ENCODE peak calls at places on chromosomes 16 and 17, in four cellular contexts. One of them, this sample, is unnamed.

GRCh38 chr17:68433211-68433610 is 24.1 kb downstream of the WIPI1 start:
- DNase-seq in GM12878: no peak
- DNase-seq in H1: no peak
- DNase-seq in SK-N-SH: no peak
- DNase-seq in this sample: no peak

GRCh38 chr17:74176546-74177001 is 26.9 kb upstream of the RPL38 start:
- DNase-seq in H1: peak; percentile 85
- DNase-seq in GM12878: no peak
- DNase-seq in SK-N-SH: peak; percentile 91
- DNase-seq in this sample: peak; percentile 60

GRCh38 chr16:27951752-27952151 is 111.8 kb downstream of the GSG1L start:
- DNase-seq in H1: no peak
- DNase-seq in SK-N-SH: no peak
- DNase-seq in GM12878: no peak
- DNase-seq in this sample: no peak

GRCh38 chr17:10149573-10150399 is 48.6 kb downstream of the GAS7 start:
- DNase-seq in GM12878: peak; percentile 68
- DNase-seq in SK-N-SH: no peak
- DNase-seq in H1: no peak
- DNase-seq in this sample: no peak

GRCh38 chr17:55067697-55068439 is 99.3 kb downstream of the STXBP4 start:
- DNase-seq in SK-N-SH: no peak
- DNase-seq in H1: no peak
- DNase-seq in GM12878: no peak
- DNase-seq in this sample: peak; percentile 9

GRCh38 chr17:28046034-28046825 is 3.8 kb downstream of the NLK start:
- DNase-seq in H1: no peak
- DNase-seq in GM12878: peak; percentile 35
- DNase-seq in SK-N-SH: no peak
- DNase-seq in this sample: no peak

GRCh38 chr17:50169121-50169764 is 3.4 kb downstream of the SGCA start:
- DNase-seq in SK-N-SH: peak; percentile 90
- DNase-seq in H1: peak; percentile 73
- DNase-seq in GM12878: peak; percentile 44
- DNase-seq in this sample: peak; percentile 69

GRCh38 chr17:1709971-1710806 is at the start of gene TLCD2:
- DNase-seq in GM12878: no peak
- DNase-seq in H1: peak; percentile 81
- DNase-seq in SK-N-SH: peak; percentile 87
- DNase-seq in this sample: no peak

GRCh38 chr17:69500911-69501429 is 86.5 kb downstream of the MAP2K6 start:
- DNase-seq in SK-N-SH: no peak
- DNase-seq in GM12878: no peak
- DNase-seq in H1: no peak
- DNase-seq in this sample: no peak

GRCh38 chr17:28916302-28916934 is 13.5 kb upstream of the DHRS13 start:
- DNase-seq in GM12878: no peak
- DNase-seq in H1: no peak
- DNase-seq in SK-N-SH: peak; percentile 49
- DNase-seq in this sample: peak; percentile 38

GRCh38 chr17:75194879-75195278 is 10.6 kb upstream of the NUP85 start:
- DNase-seq in GM12878: no peak
- DNase-seq in H1: no peak
- DNase-seq in SK-N-SH: no peak
- DNase-seq in this sample: no peak

GRCh38 chr17:57940217-57940616 is 15.0 kb downstream of the CUEDC1 start:
- DNase-seq in GM12878: no peak
- DNase-seq in H1: no peak
- DNase-seq in SK-N-SH: no peak
- DNase-seq in this sample: no peak

GRCh38 chr16:3171855-3172593 is 16.0 kb upstream of the OR1F1 start:
- DNase-seq in H1: peak; percentile 96
- DNase-seq in GM12878: no peak
- DNase-seq in SK-N-SH: peak; percentile 51
- DNase-seq in this sample: peak; percentile 67

GRCh38 chr17:18990331-18990730 is 14.2 kb downstream of the FAM83G start:
- DNase-seq in SK-N-SH: no peak
- DNase-seq in GM12878: no peak
- DNase-seq in H1: no peak
- DNase-seq in this sample: no peak

GRCh38 chr16:3045758-3046505 is 429 bp upstream of the MMP25 start:
- DNase-seq in H1: no peak
- DNase-seq in SK-N-SH: peak; percentile 82
- DNase-seq in GM12878: no peak
- DNase-seq in this sample: no peak

GRCh38 chr16:66705790-66706505 is 9.4 kb upstream of the CMTM4 start:
- DNase-seq in SK-N-SH: no peak
- DNase-seq in H1: no peak
- DNase-seq in GM12878: no peak
- DNase-seq in this sample: no peak

GRCh38 chr17:82041139-82041814 is 3.8 kb upstream of the DCXR start:
- DNase-seq in SK-N-SH: no peak
- DNase-seq in H1: no peak
- DNase-seq in GM12878: no peak
- DNase-seq in this sample: no peak

GRCh38 chr17:68161644-68162428 is 86.0 kb upstream of the AMZ2 start:
- DNase-seq in H1: no peak
- DNase-seq in GM12878: no peak
- DNase-seq in SK-N-SH: no peak
- DNase-seq in this sample: no peak

GRCh38 chr16:31402687-31403086 is 9.6 kb downstream of the ITGAD start:
- DNase-seq in SK-N-SH: no peak
- DNase-seq in H1: no peak
- DNase-seq in GM12878: no peak
- DNase-seq in this sample: no peak

GRCh38 chr16:73204359-73205152 is 156.6 kb upstream of the ZFHX3 start:
- DNase-seq in H1: no peak
- DNase-seq in GM12878: no peak
- DNase-seq in SK-N-SH: no peak
- DNase-seq in this sample: no peak

GRCh38 chr17:59361386-59361785 is 29.9 kb downstream of the YPEL2 start:
- DNase-seq in GM12878: no peak
- DNase-seq in H1: no peak
- DNase-seq in SK-N-SH: no peak
- DNase-seq in this sample: no peak

GRCh38 chr17:7156342-7156940 is 22.7 kb downstream of the ASGR1 start:
- DNase-seq in GM12878: no peak
- DNase-seq in SK-N-SH: no peak
- DNase-seq in H1: no peak
- DNase-seq in this sample: peak; percentile 79

GRCh38 chr16:50360033-50360778 is 8.6 kb downstream of the BRD7 start:
- DNase-seq in H1: no peak
- DNase-seq in GM12878: no peak
- DNase-seq in SK-N-SH: no peak
- DNase-seq in this sample: no peak

GRCh38 chr17:45729284-45729907 is 54.7 kb upstream of the CRHR1 start:
- DNase-seq in GM12878: no peak
- DNase-seq in H1: no peak
- DNase-seq in SK-N-SH: no peak
- DNase-seq in this sample: no peak

GRCh38 chr17:49730078-49730786 is 22.5 kb upstream of the SLC35B1 start:
- DNase-seq in GM12878: no peak
- DNase-seq in H1: no peak
- DNase-seq in SK-N-SH: no peak
- DNase-seq in this sample: no peak

GRCh38 chr17:81075307-81075706 is 40.4 kb downstream of the BAIAP2 start:
- DNase-seq in GM12878: no peak
- DNase-seq in SK-N-SH: no peak
- DNase-seq in H1: no peak
- DNase-seq in this sample: no peak

GRCh38 chr17:73492802-73493139 is 151.5 kb downstream of the SDK2 start:
- DNase-seq in H1: no peak
- DNase-seq in GM12878: no peak
- DNase-seq in SK-N-SH: peak; percentile 93
- DNase-seq in this sample: no peak

GRCh38 chr17:30831257-30831656 is 509 bp upstream of the ATAD5 start:
- DNase-seq in SK-N-SH: peak; percentile 30
- DNase-seq in H1: no peak
- DNase-seq in GM12878: no peak
- DNase-seq in this sample: no peak

GRCh38 chr16:13039526-13039925 is 138.1 kb downstream of the SHISA9 start:
- DNase-seq in H1: no peak
- DNase-seq in SK-N-SH: no peak
- DNase-seq in GM12878: no peak
- DNase-seq in this sample: no peak

GRCh38 chr17:13153036-13153435 is 135.2 kb upstream of the ELAC2 start:
- DNase-seq in GM12878: no peak
- DNase-seq in SK-N-SH: no peak
- DNase-seq in H1: no peak
- DNase-seq in this sample: no peak

GRCh38 chr17:75909812-75910274 is 5.2 kb upstream of the MRPL38 start:
- DNase-seq in GM12878: no peak
- DNase-seq in H1: no peak
- DNase-seq in SK-N-SH: peak; percentile 63
- DNase-seq in this sample: no peak

GRCh38 chr17:75774471-75774987 is 9.5 kb upstream of the GALK1 start:
- DNase-seq in H1: no peak
- DNase-seq in GM12878: no peak
- DNase-seq in SK-N-SH: peak; percentile 34
- DNase-seq in this sample: no peak

GRCh38 chr17:78599419-78599818 is 22.2 kb upstream of the DNAH17 start:
- DNase-seq in GM12878: no peak
- DNase-seq in H1: no peak
- DNase-seq in SK-N-SH: no peak
- DNase-seq in this sample: no peak
- TF ChIP-seq TCF12 in GM12878: no peak
- TF ChIP-seq TCF12 in H1: no peak
- TF ChIP-seq TCF12 in SK-N-SH: no peak
- TF ChIP-seq TCF12 in this sample: no peak

DNA sequence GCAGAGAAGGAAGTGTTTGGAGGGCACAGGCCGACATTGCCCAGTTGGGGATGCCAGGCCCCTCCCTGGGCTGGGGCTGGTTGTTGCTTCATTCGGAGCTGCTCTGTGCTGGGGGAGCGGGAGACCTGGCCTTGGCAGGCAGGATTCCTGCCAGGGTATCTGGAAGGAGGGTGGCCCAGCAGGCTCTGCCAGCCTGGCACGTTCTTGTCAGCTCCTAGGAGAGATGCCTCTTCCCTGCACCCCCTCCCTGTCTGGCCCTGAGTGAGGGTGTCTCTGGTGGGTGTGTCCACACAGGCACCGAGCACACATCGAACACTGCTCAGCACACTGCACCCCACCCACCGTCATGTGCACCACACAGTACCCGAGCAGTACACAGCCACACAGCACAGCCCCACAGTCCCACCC is 35.2 kb downstream of the ARHGAP23 start:
- DNase-seq in SK-N-SH: no peak
- DNase-seq in H1: no peak
- DNase-seq in GM12878: no peak
- DNase-seq in this sample: no peak
- TF ChIP-seq RAD21 in SK-N-SH: no peak
- TF ChIP-seq RAD21 in H1: no peak
- TF ChIP-seq RAD21 in GM12878: no peak
- TF ChIP-seq RAD21 in this sample: no peak

GRCh38 chr17:42527932-42528331 is 8.1 kb upstream of the NAGLU start:
- DNase-seq in SK-N-SH: no peak
- DNase-seq in H1: no peak
- DNase-seq in GM12878: no peak
- DNase-seq in this sample: peak; percentile 58

GRCh38 chr17:42529054-42529453 is 7.0 kb upstream of the NAGLU start:
- DNase-seq in GM12878: no peak
- DNase-seq in SK-N-SH: no peak
- DNase-seq in H1: no peak
- DNase-seq in this sample: no peak

GRCh38 chr17:42531455-42532354 is 4.3 kb upstream of the NAGLU start:
- DNase-seq in H1: peak; percentile 65
- DNase-seq in SK-N-SH: peak; percentile 86
- DNase-seq in GM12878: no peak
- DNase-seq in this sample: peak; percentile 70

GRCh38 chr17:42535400-42536047 is 517 bp upstream of the NAGLU start:
- DNase-seq in SK-N-SH: no peak
- DNase-seq in GM12878: no peak
- DNase-seq in H1: no peak
- DNase-seq in this sample: no peak

DNA sequence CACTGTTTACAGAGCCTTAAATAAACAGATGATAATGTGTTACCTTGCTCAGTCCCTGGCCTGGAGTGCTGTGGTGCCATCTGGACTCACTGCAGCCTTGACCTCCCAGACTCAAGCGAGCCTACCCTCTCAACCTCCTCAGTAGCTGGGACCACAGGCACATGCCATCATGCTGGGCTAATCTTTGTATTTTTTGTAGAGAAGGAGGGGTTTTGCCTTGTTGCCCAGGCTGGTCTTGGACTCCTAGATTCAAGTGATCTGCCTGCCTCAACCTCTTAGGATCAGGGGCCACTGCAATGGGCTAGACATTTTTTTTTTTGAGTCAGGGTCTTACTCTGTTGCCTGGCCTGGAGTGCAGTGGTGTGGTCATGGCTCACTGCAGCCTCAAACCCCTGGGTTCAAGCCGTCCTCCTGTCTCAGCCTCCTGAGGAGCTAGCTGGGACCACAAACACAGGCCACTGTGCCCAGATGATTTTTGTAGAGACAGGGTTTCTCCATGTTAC is 5.0 kb upstream of the NAGLU start:
- DNase-seq in SK-N-SH: no peak
- DNase-seq in GM12878: no peak
- DNase-seq in H1: no peak
- DNase-seq in this sample: peak; percentile 99
- TF ChIP-seq TCF12 in SK-N-SH: no peak
- TF ChIP-seq TCF12 in GM12878: no peak
- TF ChIP-seq TCF12 in H1: no peak
- TF ChIP-seq TCF12 in this sample: peak; percentile 87

GRCh38 chr17:4854181-4854681 is 21.1 kb downstream of the MINK1 start:
- DNase-seq in GM12878: no peak
- DNase-seq in H1: no peak
- DNase-seq in SK-N-SH: no peak
- DNase-seq in this sample: peak; percentile 23

GRCh38 chr17:4849011-4849536 is 15.9 kb downstream of the MINK1 start:
- DNase-seq in H1: no peak
- DNase-seq in SK-N-SH: no peak
- DNase-seq in GM12878: no peak
- DNase-seq in this sample: no peak

GRCh38 chr17:4850236-4850635 is 17.1 kb downstream of the MINK1 start:
- DNase-seq in SK-N-SH: no peak
- DNase-seq in GM12878: no peak
- DNase-seq in H1: no peak
- DNase-seq in this sample: no peak

GRCh38 chr17:4853195-4853762 is 20.1 kb downstream of the MINK1 start:
- DNase-seq in GM12878: no peak
- DNase-seq in SK-N-SH: no peak
- DNase-seq in H1: no peak
- DNase-seq in this sample: no peak

DNA sequence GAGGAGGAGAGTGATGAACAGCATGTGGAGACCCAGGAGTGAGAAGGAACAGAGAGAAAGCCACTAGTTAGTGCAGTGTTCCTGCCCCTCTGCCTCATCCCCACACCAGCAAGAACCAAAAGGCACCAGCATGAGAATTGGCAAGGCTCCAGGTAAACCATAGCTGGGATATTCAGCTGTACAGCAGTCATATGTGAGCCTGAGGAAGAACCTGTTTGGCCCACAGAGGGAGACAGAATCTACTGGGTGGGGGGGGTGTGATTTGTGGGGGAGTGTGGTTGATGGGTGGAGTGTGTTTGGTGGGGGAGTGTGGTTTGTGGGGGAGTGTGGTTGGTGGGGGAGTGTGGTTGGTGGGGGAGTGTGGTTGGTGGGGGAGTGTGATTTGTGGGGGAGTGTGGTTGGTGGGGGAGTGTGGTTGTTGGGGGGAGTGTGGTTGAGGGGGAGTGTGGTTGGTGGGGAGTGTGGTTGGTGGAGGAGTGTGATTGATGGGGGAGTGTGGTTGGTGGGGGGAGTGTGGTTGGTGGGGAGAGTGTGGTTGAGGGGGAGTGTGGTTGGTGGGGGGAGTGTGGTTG is 19.4 kb downstream of the MINK1 start:
- DNase-seq in GM12878: no peak
- DNase-seq in H1: no peak
- DNase-seq in SK-N-SH: peak; percentile 48
- DNase-seq in this sample: peak; percentile 17
- TF ChIP-seq RAD21 in GM12878: no peak
- TF ChIP-seq RAD21 in H1: no peak
- TF ChIP-seq RAD21 in SK-N-SH: no peak
- TF ChIP-seq RAD21 in this sample: no peak